ENCODE peak calls at places on chromosomes 1 and 21, in ten cellular contexts. N, W, F, T, P, I, E, O, A and G are unnamed samples.

GRCh38 chr1:235533476-235534168 is 29.4 kb upstream of the B3GALNT2 start:
- DNase-seq in P (peak), F (no peak), O (no peak), T (no peak), I (no peak), E (no peak), W (no peak), A (no peak), N (no peak), G (no peak)

GRCh38 chr1:165795894-165796293 is 27.2 kb upstream of the TMCO1 start:
- DNase-seq in E (no peak), F (no peak), O (no peak), T (no peak), W (no peak), I (no peak), A (no peak), P (no peak), N (no peak), G (no peak)

GRCh38 chr21:28018741-28019669 is 973.7 kb downstream of the LTN1 start:
- DNase-seq in O (no peak), F (no peak), E (peak), N (no peak), I (peak), W (no peak), A (no peak), T (no peak), P (peak), G (no peak)

GRCh38 chr21:43645414-43645891 is 13.8 kb downstream of the HSF2BP start:
- DNase-seq in E (no peak), F (no peak), P (peak), W (peak), I (peak), N (peak), T (no peak), O (peak), A (peak), G (no peak)

GRCh38 chr1:26122988-26123973 is 11.7 kb downstream of the PDIK1L start:
- DNase-seq in F (no peak), A (no peak), E (no peak), T (no peak), I (no peak), P (no peak), W (peak), N (no peak), O (no peak), G (no peak)

GRCh38 chr1:40265919-40266318 is 7.9 kb downstream of the ZMPSTE24 start:
- DNase-seq in F (no peak), T (no peak), I (no peak), P (no peak), W (no peak), O (no peak), N (no peak), A (no peak), E (no peak), G (no peak)

GRCh38 chr1:109369167-109369746 is 28.5 kb downstream of the SORT1 start:
- DNase-seq in E (no peak), I (no peak), W (no peak), T (no peak), N (no peak), F (no peak), P (no peak), O (no peak), A (no peak), G (no peak)

GRCh38 chr1:25243907-25244306 is 3.3 kb downstream of the RSRP1 start:
- DNase-seq in T (no peak), N (no peak), O (no peak), P (no peak), W (no peak), I (no peak), E (no peak), F (no peak), A (no peak), G (no peak)

GRCh38 chr1:2224170-2224584 is 3.9 kb upstream of the SKI start:
- DNase-seq in O (no peak), I (no peak), F (no peak), P (no peak), N (no peak), W (no peak), T (no peak), A (no peak), E (no peak), G (no peak)

GRCh38 chr1:204254031-204254661 is 40.4 kb upstream of the GOLT1A start:
- DNase-seq in N (peak), A (no peak), F (no peak), P (peak), T (peak), E (no peak), I (peak), O (peak), W (no peak), G (peak)

GRCh38 chr1:54850737-54851136 is 36.3 kb downstream of the DHCR24 start:
- DNase-seq in O (no peak), F (no peak), E (peak), A (no peak), N (peak), I (no peak), P (no peak), W (no peak), T (no peak), G (no peak)

GRCh38 chr1:56200921-56201320 is 378.4 kb downstream of the PLPP3 start:
- DNase-seq in W (no peak), A (no peak), N (no peak), T (no peak), I (no peak), F (no peak), O (no peak), E (no peak), P (no peak), G (no peak)

GRCh38 chr1:35876988-35877387 is 6.0 kb upstream of the AGO1 start:
- DNase-seq in O (no peak), T (no peak), F (no peak), I (no peak), A (no peak), W (peak), E (no peak), P (no peak), N (no peak), G (no peak)

GRCh38 chr1:2155788-2156187 is 38.8 kb downstream of the FAAP20 start:
- DNase-seq in E (no peak), O (no peak), N (no peak), T (no peak), I (no peak), P (no peak), W (no peak), F (no peak), A (no peak), G (no peak)

GRCh38 chr1:29853716-29854330 is 617.5 kb downstream of the PTPRU start:
- DNase-seq in A (no peak), E (no peak), F (no peak), O (no peak), W (no peak), N (peak), I (no peak), P (no peak), T (no peak), G (no peak)

GRCh38 chr1:108044318-108044717 is 79.3 kb upstream of the VAV3 start:
- DNase-seq in P (no peak), T (no peak), E (no peak), W (no peak), O (no peak), I (no peak), N (no peak), A (no peak), F (no peak), G (no peak)

GRCh38 chr1:4650486-4650885 is 3.9 kb upstream of the AJAP1 start:
- DNase-seq in I (no peak), E (peak), N (no peak), P (no peak), O (no peak), F (no peak), W (no peak), T (no peak), A (no peak), G (no peak)

GRCh38 chr1:202207292-202207691 is 13.7 kb downstream of the LGR6 start:
- DNase-seq in N (no peak), W (peak), F (no peak), T (no peak), I (no peak), O (no peak), P (no peak), A (no peak), E (peak), G (no peak)

GRCh38 chr1:60697204-60697994 is 385.0 kb upstream of the NFIA start:
- DNase-seq in P (no peak), N (no peak), T (no peak), F (no peak), O (no peak), W (no peak), I (no peak), A (no peak), E (no peak), G (no peak)

GRCh38 chr1:183810756-183811155 is 5.8 kb downstream of the RGL1 start:
- DNase-seq in T (no peak), F (no peak), E (no peak), A (no peak), I (no peak), W (no peak), P (no peak), N (no peak), O (no peak), G (no peak)

GRCh38 chr21:33761104-33762036 is 119.1 kb downstream of the ITSN1 start:
- DNase-seq in F (no peak), I (no peak), P (peak), O (peak), T (no peak), E (peak), W (peak), N (no peak), A (no peak), G (peak)

GRCh38 chr1:157551694-157552693 is at the start of gene FCRL5:
- DNase-seq in E (no peak), T (no peak), I (no peak), P (no peak), N (no peak), A (no peak), O (no peak), W (no peak), F (no peak), G (no peak)

GRCh38 chr1:20323613-20323920 is 32.9 kb downstream of the VWA5B1 start:
- DNase-seq in N (no peak), O (no peak), E (no peak), W (no peak), I (no peak), P (no peak), T (no peak), A (no peak), F (no peak), G (no peak)

GRCh38 chr1:20426923-20427322 is 59.1 kb downstream of the CAMK2N1 start:
- DNase-seq in O (no peak), N (peak), E (peak), I (no peak), F (no peak), A (no peak), T (no peak), W (peak), P (no peak), G (no peak)

GRCh38 chr1:27868556-27868931 is 3.8 kb upstream of the THEMIS2 start:
- DNase-seq in P (no peak), T (no peak), A (no peak), W (no peak), F (no peak), O (no peak), N (no peak), I (no peak), E (no peak), G (no peak)

GRCh38 chr1:155451199-155451598 is 111.4 kb downstream of the ASH1L start:
- DNase-seq in I (no peak), F (no peak), W (no peak), N (no peak), P (no peak), E (no peak), T (no peak), O (no peak), A (no peak), G (no peak)

GRCh38 chr1:243718893-243719292 is 131.2 kb downstream of the AKT3 start:
- DNase-seq in W (peak), A (no peak), N (no peak), I (no peak), P (no peak), E (peak), F (no peak), O (no peak), T (no peak), G (no peak)

GRCh38 chr1:6269997-6270401 is 9.1 kb upstream of the GPR153 start:
- DNase-seq in E (no peak), T (no peak), I (no peak), O (no peak), W (no peak), F (no peak), A (no peak), P (no peak), N (no peak), G (no peak)

GRCh38 chr1:112998592-112999235 is 42.7 kb upstream of the SLC16A1 start:
- DNase-seq in O (peak), W (peak), T (no peak), P (peak), I (peak), N (peak), A (no peak), E (no peak), F (no peak), G (peak)

GRCh38 chr1:163168053-163168452 is 34.7 kb downstream of the RGS5 start:
- DNase-seq in T (no peak), P (peak), A (no peak), E (peak), N (no peak), I (no peak), W (peak), O (no peak), F (no peak), G (peak)

GRCh38 chr1:46554236-46555080 is 3.0 kb upstream of the KNCN start:
- DNase-seq in P (no peak), N (no peak), T (no peak), A (no peak), F (no peak), E (no peak), I (no peak), O (no peak), W (no peak), G (no peak)

GRCh38 chr1:94258873-94259331 is 21.5 kb upstream of the ARHGAP29 start:
- DNase-seq in P (peak), E (no peak), F (no peak), O (peak), I (peak), A (no peak), W (peak), T (peak), N (peak), G (no peak)

GRCh38 chr21:25682382-25682781 is 43.3 kb downstream of the JAM2 start:
- DNase-seq in I (no peak), P (no peak), O (no peak), N (no peak), T (no peak), A (no peak), F (no peak), W (no peak), E (no peak), G (no peak)

GRCh38 chr1:2470290-2471158 is 5.6 kb upstream of the PLCH2 start:
- DNase-seq in P (no peak), N (no peak), F (no peak), A (no peak), W (no peak), I (no peak), E (no peak), T (no peak), O (no peak), G (no peak)

GRCh38 chr1:183956559-183957188 is 80.9 kb downstream of the COLGALT2 start:
- DNase-seq in T (no peak), E (peak), F (no peak), O (no peak), I (no peak), P (no peak), W (peak), N (no peak), A (peak), G (no peak)

GRCh38 chr21:23960769-23961168 is 1646.5 kb downstream of the MRPL39 start:
- DNase-seq in F (no peak), E (no peak), N (no peak), A (no peak), O (no peak), T (no peak), P (no peak), W (no peak), I (no peak), G (no peak)

GRCh38 chr1:240719953-240720700 is 108.2 kb upstream of the GREM2 start:
- DNase-seq in W (no peak), I (no peak), O (no peak), F (no peak), T (no peak), N (no peak), P (no peak), A (no peak), E (no peak), G (no peak)

GRCh38 chr1:9652379-9653194 is 1.1 kb downstream of the PIK3CD start:
- DNase-seq in I (no peak), A (no peak), F (no peak), T (no peak), E (no peak), P (peak), O (no peak), W (no peak), N (no peak), G (peak)

GRCh38 chr1:23615423-23615822 is 56.1 kb upstream of the ID3 start:
- DNase-seq in N (no peak), E (no peak), A (no peak), I (no peak), W (no peak), P (no peak), T (no peak), F (no peak), O (no peak), G (no peak)

GRCh38 chr1:110258734-110259133 is 48.6 kb downstream of the KCNC4 start:
- DNase-seq in T (no peak), I (no peak), F (no peak), W (no peak), A (no peak), E (no peak), N (peak), O (no peak), P (no peak), G (no peak)

DNA sequence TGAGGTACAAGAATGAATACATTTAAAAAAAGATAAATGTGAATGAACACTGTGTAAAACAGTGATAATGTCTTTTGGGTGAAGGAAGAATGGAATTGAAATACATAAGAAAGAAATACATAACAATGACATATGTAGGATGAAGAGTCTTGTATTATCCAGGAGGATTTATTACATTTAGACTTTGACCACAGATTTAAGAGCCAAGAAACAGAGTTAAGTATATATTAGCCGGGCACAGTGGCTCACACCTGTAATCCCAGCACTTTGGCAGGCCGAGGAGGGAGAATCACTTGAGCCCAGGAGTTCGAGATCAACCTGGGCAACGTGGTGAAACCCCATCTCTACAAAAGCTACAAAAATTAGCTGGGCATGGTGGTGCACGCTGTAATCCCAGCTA is 79.7 kb downstream of the SCCPDH start:
- DNase-seq in E (no peak), P (no peak), I (no peak), A (no peak), O (no peak), W (no peak), F (no peak), N (peak), T (no peak), G (no peak)
- TF ChIP-seq POLR2A in E (no peak), P (no peak), I (no peak), A (no peak), O (no peak), W (no peak), F (no peak), N (no peak), T (no peak), G (no peak)

DNA sequence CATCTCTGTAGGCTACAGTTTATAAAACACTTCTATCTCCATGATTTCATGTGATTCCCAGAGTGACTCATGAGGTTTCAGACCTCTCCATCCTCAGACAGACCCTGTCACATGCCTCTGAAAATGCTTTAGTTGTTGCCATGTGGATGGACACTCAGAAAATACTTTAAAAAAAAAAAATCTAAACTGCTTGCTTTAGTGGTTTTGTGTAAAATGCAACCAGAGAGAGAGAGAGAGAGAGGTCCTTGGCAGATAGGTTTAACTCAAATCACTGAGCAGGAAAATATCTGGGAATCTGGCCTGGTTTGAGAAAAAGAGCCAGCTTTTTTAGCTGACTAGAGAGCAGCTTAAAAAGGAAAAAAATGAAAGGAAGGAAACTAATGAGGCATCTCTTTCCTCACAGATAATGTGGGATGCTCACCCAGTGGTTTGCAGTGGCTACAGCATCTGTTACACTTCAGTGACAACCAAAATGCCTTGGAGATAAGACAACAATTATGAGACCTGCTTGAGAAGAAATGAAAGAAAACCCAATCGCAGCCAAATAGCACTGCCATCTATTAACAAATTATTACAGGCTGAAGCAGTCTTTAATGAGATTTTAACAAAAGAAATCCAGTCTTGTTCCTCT is 54.6 kb upstream of the SYT14 start:
- DNase-seq in T (no peak), P (no peak), O (no peak), W (peak), A (no peak), N (no peak), I (no peak), F (no peak), E (no peak), G (no peak)
- TF ChIP-seq POLR2A in T (no peak), P (no peak), O (no peak), W (no peak), A (no peak), N (no peak), I (no peak), F (no peak), E (no peak), G (no peak)

GRCh38 chr1:17425806-17426205 is 13.7 kb downstream of the RCC2 start:
- DNase-seq in N (no peak), E (no peak), F (no peak), T (no peak), I (no peak), P (no peak), O (no peak), A (no peak), W (no peak), G (no peak)
- TF ChIP-seq POLR2A in N (no peak), E (no peak), F (no peak), T (no peak), I (no peak), P (no peak), O (no peak), A (no peak), W (no peak), G (no peak)

GRCh38 chr1:222618001-222618879 is at the start of gene MIA3:
- DNase-seq in P (peak), W (peak), I (peak), A (peak), E (peak), O (peak), F (no peak), T (peak), N (peak), G (peak)
- TF ChIP-seq POLR2A in P (no peak), W (peak), I (peak), A (peak), E (peak), O (peak), F (peak), T (no peak), N (no peak), G (no peak)